ENCODE peak calls at places on chromosomes 3 and 15, in five cellular contexts. One of them, this sample, is unnamed.

GRCh38 chr3:100032262-100032661 is 82.0 kb downstream of the FILIP1L start:
- DNase-seq in hypothalamus: no peak
- DNase-seq in astrocyte of the spinal cord: peak; percentile 86
- DNase-seq in bronchial epithelial cell: peak; percentile 89
- DNase-seq in T-cell: no peak
- DNase-seq in this sample: no peak

GRCh38 chr15:101558217-101558941 is 68.9 kb upstream of the PCSK6 start:
- DNase-seq in bronchial epithelial cell: peak; percentile 41
- DNase-seq in T-cell: no peak
- DNase-seq in hypothalamus: no peak
- DNase-seq in astrocyte of the spinal cord: no peak
- DNase-seq in this sample: no peak

GRCh38 chr15:65416845-65417416 is 5.8 kb downstream of the IGDCC4 start:
- DNase-seq in bronchial epithelial cell: no peak
- DNase-seq in hypothalamus: no peak
- DNase-seq in astrocyte of the spinal cord: peak; percentile 65
- DNase-seq in T-cell: no peak
- DNase-seq in this sample: no peak

GRCh38 chr3:150925751-150926201 is 20.5 kb upstream of the MINDY4B start:
- DNase-seq in T-cell: peak; percentile 22
- DNase-seq in hypothalamus: no peak
- DNase-seq in astrocyte of the spinal cord: peak; percentile 10
- DNase-seq in bronchial epithelial cell: peak; percentile 41
- DNase-seq in this sample: peak; percentile 60

GRCh38 chr3:124607163-124607562 is 123.1 kb upstream of the UMPS start:
- DNase-seq in astrocyte of the spinal cord: peak; percentile 86
- DNase-seq in hypothalamus: no peak
- DNase-seq in T-cell: no peak
- DNase-seq in bronchial epithelial cell: peak; percentile 91
- DNase-seq in this sample: peak; percentile 69

GRCh38 chr3:56251343-56251945 is 216.8 kb downstream of the ERC2 start:
- DNase-seq in T-cell: no peak
- DNase-seq in bronchial epithelial cell: peak; percentile 52
- DNase-seq in astrocyte of the spinal cord: peak; percentile 71
- DNase-seq in hypothalamus: peak; percentile 6
- DNase-seq in this sample: peak; percentile 30

GRCh38 chr15:85711590-85712192 is 83.0 kb downstream of the KLHL25 start:
- DNase-seq in T-cell: no peak
- DNase-seq in bronchial epithelial cell: no peak
- DNase-seq in hypothalamus: no peak
- DNase-seq in astrocyte of the spinal cord: peak; percentile 18
- DNase-seq in this sample: no peak

GRCh38 chr15:76162784-76163428 is 103.1 kb downstream of the TMEM266 start:
- DNase-seq in astrocyte of the spinal cord: no peak
- DNase-seq in hypothalamus: no peak
- DNase-seq in T-cell: no peak
- DNase-seq in bronchial epithelial cell: no peak
- DNase-seq in this sample: no peak

GRCh38 chr3:59609967-59610366 is 560.1 kb upstream of the CFAP20DC start:
- DNase-seq in astrocyte of the spinal cord: no peak
- DNase-seq in hypothalamus: no peak
- DNase-seq in T-cell: no peak
- DNase-seq in bronchial epithelial cell: peak; percentile 18
- DNase-seq in this sample: no peak

GRCh38 chr15:42735382-42736165 is 1.4 kb downstream of the CDAN1 start:
- DNase-seq in hypothalamus: no peak
- DNase-seq in T-cell: no peak
- DNase-seq in bronchial epithelial cell: no peak
- DNase-seq in astrocyte of the spinal cord: no peak
- DNase-seq in this sample: no peak

GRCh38 chr15:57377478-57377847 is 1.2 kb downstream of the CGNL1 start:
- DNase-seq in astrocyte of the spinal cord: no peak
- DNase-seq in bronchial epithelial cell: peak; percentile 44
- DNase-seq in hypothalamus: no peak
- DNase-seq in T-cell: no peak
- DNase-seq in this sample: peak; percentile 39

GRCh38 chr3:37974121-37974927 is 16.3 kb upstream of the VILL start:
- DNase-seq in astrocyte of the spinal cord: peak; percentile 46
- DNase-seq in T-cell: peak; percentile 53
- DNase-seq in hypothalamus: peak; percentile 72
- DNase-seq in bronchial epithelial cell: peak; percentile 49
- DNase-seq in this sample: peak; percentile 30

GRCh38 chr15:40279437-40280141 is 3.3 kb downstream of the ANKRD63 start:
- DNase-seq in bronchial epithelial cell: peak; percentile 25
- DNase-seq in astrocyte of the spinal cord: peak; percentile 35
- DNase-seq in hypothalamus: peak; percentile 37
- DNase-seq in T-cell: peak; percentile 39
- DNase-seq in this sample: peak; percentile 73

GRCh38 chr3:171457263-171458055 is 2.7 kb downstream of the TNIK start:
- DNase-seq in bronchial epithelial cell: no peak
- DNase-seq in T-cell: peak; percentile 2
- DNase-seq in hypothalamus: peak; percentile 57
- DNase-seq in astrocyte of the spinal cord: no peak
- DNase-seq in this sample: no peak

GRCh38 chr3:67526246-67526645 is 128.2 kb downstream of the SUCLG2 start:
- DNase-seq in T-cell: no peak
- DNase-seq in bronchial epithelial cell: peak; percentile 85
- DNase-seq in astrocyte of the spinal cord: peak; percentile 96
- DNase-seq in hypothalamus: no peak
- DNase-seq in this sample: peak; percentile 15

GRCh38 chr3:114509756-114510155 is 215.9 kb downstream of the TIGIT start:
- DNase-seq in hypothalamus: no peak
- DNase-seq in astrocyte of the spinal cord: peak; percentile 29
- DNase-seq in T-cell: no peak
- DNase-seq in bronchial epithelial cell: no peak
- DNase-seq in this sample: no peak

GRCh38 chr3:106036706-106037105 is 167.9 kb upstream of the CBLB start:
- DNase-seq in bronchial epithelial cell: no peak
- DNase-seq in hypothalamus: no peak
- DNase-seq in T-cell: no peak
- DNase-seq in astrocyte of the spinal cord: no peak
- DNase-seq in this sample: no peak

GRCh38 chr3:177055557-177056290 is 141.6 kb downstream of the TBL1XR1 start:
- DNase-seq in bronchial epithelial cell: no peak
- DNase-seq in hypothalamus: no peak
- DNase-seq in astrocyte of the spinal cord: no peak
- DNase-seq in T-cell: no peak
- DNase-seq in this sample: no peak

GRCh38 chr15:31247404-31247803 is 79.2 kb upstream of the KLF13 start:
- DNase-seq in bronchial epithelial cell: no peak
- DNase-seq in astrocyte of the spinal cord: no peak
- DNase-seq in T-cell: no peak
- DNase-seq in hypothalamus: no peak
- DNase-seq in this sample: no peak

GRCh38 chr3:95813261-95813660 is 1001.1 kb upstream of the EPHA6 start:
- DNase-seq in hypothalamus: no peak
- DNase-seq in bronchial epithelial cell: no peak
- DNase-seq in T-cell: no peak
- DNase-seq in astrocyte of the spinal cord: peak; percentile 1
- DNase-seq in this sample: no peak

GRCh38 chr3:194488007-194488742 is 1.4 kb upstream of the ATP13A3 start:
- DNase-seq in bronchial epithelial cell: peak; percentile 87
- DNase-seq in T-cell: no peak
- DNase-seq in hypothalamus: no peak
- DNase-seq in astrocyte of the spinal cord: no peak
- DNase-seq in this sample: peak; percentile 60

GRCh38 chr3:125651246-125651645 is 55.9 kb upstream of the OSBPL11 start:
- DNase-seq in hypothalamus: no peak
- DNase-seq in bronchial epithelial cell: peak; percentile 73
- DNase-seq in astrocyte of the spinal cord: peak; percentile 18
- DNase-seq in T-cell: no peak
- DNase-seq in this sample: peak; percentile 41

GRCh38 chr15:39251413-39252197 is 329.3 kb upstream of the THBS1 start:
- DNase-seq in T-cell: no peak
- DNase-seq in astrocyte of the spinal cord: peak; percentile 56
- DNase-seq in bronchial epithelial cell: no peak
- DNase-seq in hypothalamus: no peak
- DNase-seq in this sample: no peak

GRCh38 chr3:123066896-123067688 is at the start of gene PDIA5:
- DNase-seq in hypothalamus: peak; percentile 82
- DNase-seq in T-cell: peak; percentile 13
- DNase-seq in astrocyte of the spinal cord: peak; percentile 89
- DNase-seq in bronchial epithelial cell: peak; percentile 80
- DNase-seq in this sample: peak; percentile 94

GRCh38 chr3:17039579-17039978 is 154.8 kb downstream of the PLCL2 start:
- DNase-seq in hypothalamus: no peak
- DNase-seq in astrocyte of the spinal cord: peak; percentile 91
- DNase-seq in bronchial epithelial cell: peak; percentile 98
- DNase-seq in T-cell: no peak
- DNase-seq in this sample: peak; percentile 66

GRCh38 chr15:31309893-31310606 is 16.6 kb upstream of the KLF13 start:
- DNase-seq in bronchial epithelial cell: no peak
- DNase-seq in hypothalamus: no peak
- DNase-seq in T-cell: no peak
- DNase-seq in astrocyte of the spinal cord: no peak
- DNase-seq in this sample: no peak

GRCh38 chr3:43086460-43087165 is 19.3 kb downstream of the POMGNT2 start:
- DNase-seq in hypothalamus: no peak
- DNase-seq in T-cell: no peak
- DNase-seq in astrocyte of the spinal cord: no peak
- DNase-seq in bronchial epithelial cell: no peak
- DNase-seq in this sample: no peak

GRCh38 chr3:37114251-37115145 is 59.9 kb downstream of the LRRFIP2 start:
- DNase-seq in astrocyte of the spinal cord: peak; percentile 85
- DNase-seq in bronchial epithelial cell: peak; percentile 74
- DNase-seq in T-cell: no peak
- DNase-seq in hypothalamus: no peak
- DNase-seq in this sample: peak; percentile 13

GRCh38 chr3:82082796-82083195 is 321.4 kb upstream of the GBE1 start:
- DNase-seq in hypothalamus: no peak
- DNase-seq in bronchial epithelial cell: no peak
- DNase-seq in T-cell: no peak
- DNase-seq in astrocyte of the spinal cord: peak; percentile 27
- DNase-seq in this sample: no peak

GRCh38 chr15:37099321-37100108 is 834 bp downstream of the MEIS2 start:
- DNase-seq in astrocyte of the spinal cord: peak; percentile 53
- DNase-seq in T-cell: no peak
- DNase-seq in bronchial epithelial cell: peak; percentile 54
- DNase-seq in hypothalamus: no peak
- DNase-seq in this sample: no peak

GRCh38 chr3:20747736-20748135 is 561.7 kb upstream of the SGO1 start:
- DNase-seq in T-cell: no peak
- DNase-seq in astrocyte of the spinal cord: peak; percentile 41
- DNase-seq in hypothalamus: no peak
- DNase-seq in bronchial epithelial cell: no peak
- DNase-seq in this sample: no peak

GRCh38 chr3:141828487-141829284 is 47.8 kb upstream of the ATP1B3 start:
- DNase-seq in bronchial epithelial cell: peak; percentile 88
- DNase-seq in astrocyte of the spinal cord: no peak
- DNase-seq in hypothalamus: no peak
- DNase-seq in T-cell: no peak
- DNase-seq in this sample: peak; percentile 88

GRCh38 chr15:61857169-61857829 is 202.9 kb downstream of the VPS13C start:
- DNase-seq in hypothalamus: no peak
- DNase-seq in astrocyte of the spinal cord: no peak
- DNase-seq in bronchial epithelial cell: no peak
- DNase-seq in T-cell: no peak
- DNase-seq in this sample: no peak

GRCh38 chr3:125300416-125300815 is 74.7 kb downstream of the ZNF148 start:
- DNase-seq in astrocyte of the spinal cord: peak; percentile 47
- DNase-seq in hypothalamus: no peak
- DNase-seq in bronchial epithelial cell: peak; percentile 84
- DNase-seq in T-cell: no peak
- DNase-seq in this sample: peak; percentile 51

This sample was measured in RWPE1.